ENCODE peak calls at places on chromosomes 3 and 15, in seven cellular contexts. One of them, this sample, is unnamed.

GRCh38 chr15:80177151-80177550 is 24.4 kb downstream of the FAH start:
- DNase-seq in H1: no peak
- DNase-seq in mesendoderm: no peak
- DNase-seq in H9: no peak
- DNase-seq in neuronal stem cell: no peak
- DNase-seq in mesenchymal stem cell: no peak
- DNase-seq in trophoblast cell: no peak
- DNase-seq in this sample: no peak

GRCh38 chr3:184965639-184966430 is 153.9 kb downstream of the VPS8 start:
- DNase-seq in H1: no peak
- DNase-seq in mesendoderm: peak
- DNase-seq in H9: peak
- DNase-seq in neuronal stem cell: no peak
- DNase-seq in mesenchymal stem cell: no peak
- DNase-seq in trophoblast cell: no peak
- DNase-seq in this sample: no peak

GRCh38 chr3:25155696-25156471 is 272.2 kb upstream of the RARB start:
- DNase-seq in H1: peak
- DNase-seq in mesendoderm: peak
- DNase-seq in H9: peak
- DNase-seq in neuronal stem cell: peak
- DNase-seq in mesenchymal stem cell: peak
- DNase-seq in trophoblast cell: no peak
- DNase-seq in this sample: no peak

GRCh38 chr15:45116482-45117326 is 2.6 kb downstream of the DUOXA2 start:
- DNase-seq in H1: no peak
- DNase-seq in mesendoderm: no peak
- DNase-seq in H9: no peak
- DNase-seq in neuronal stem cell: no peak
- DNase-seq in mesenchymal stem cell: peak
- DNase-seq in trophoblast cell: no peak
- DNase-seq in this sample: no peak

GRCh38 chr3:87069963-87070362 is 79.0 kb upstream of the VGLL3 start:
- DNase-seq in H1: no peak
- DNase-seq in mesendoderm: no peak
- DNase-seq in H9: no peak
- DNase-seq in neuronal stem cell: no peak
- DNase-seq in mesenchymal stem cell: no peak
- DNase-seq in trophoblast cell: peak
- DNase-seq in this sample: no peak

GRCh38 chr3:125611908-125612307 is 16.6 kb upstream of the OSBPL11 start:
- DNase-seq in H1: no peak
- DNase-seq in mesendoderm: no peak
- DNase-seq in H9: peak
- DNase-seq in neuronal stem cell: no peak
- DNase-seq in mesenchymal stem cell: no peak
- DNase-seq in trophoblast cell: no peak
- DNase-seq in this sample: no peak

GRCh38 chr3:1529666-1530065 is 436.8 kb downstream of the CNTN6 start:
- DNase-seq in H1: no peak
- DNase-seq in mesendoderm: no peak
- DNase-seq in H9: no peak
- DNase-seq in neuronal stem cell: no peak
- DNase-seq in mesenchymal stem cell: no peak
- DNase-seq in trophoblast cell: no peak
- DNase-seq in this sample: no peak

GRCh38 chr3:152709659-152710058 is 125.3 kb upstream of the P2RY1 start:
- DNase-seq in H1: no peak
- DNase-seq in mesendoderm: no peak
- DNase-seq in H9: no peak
- DNase-seq in neuronal stem cell: no peak
- DNase-seq in mesenchymal stem cell: no peak
- DNase-seq in trophoblast cell: no peak
- DNase-seq in this sample: no peak

GRCh38 chr3:112437146-112438022 is 61.9 kb downstream of the BTLA start:
- DNase-seq in H1: no peak
- DNase-seq in mesendoderm: peak
- DNase-seq in H9: peak
- DNase-seq in neuronal stem cell: no peak
- DNase-seq in mesenchymal stem cell: peak
- DNase-seq in trophoblast cell: peak
- DNase-seq in this sample: peak

GRCh38 chr3:127226946-127227842 is 34.3 kb downstream of the PRR23E start:
- DNase-seq in H1: peak
- DNase-seq in mesendoderm: peak
- DNase-seq in H9: peak
- DNase-seq in neuronal stem cell: peak
- DNase-seq in mesenchymal stem cell: no peak
- DNase-seq in trophoblast cell: no peak
- DNase-seq in this sample: no peak

GRCh38 chr3:46293991-46294833 is 52.0 kb downstream of the CCR3 start:
- DNase-seq in H1: no peak
- DNase-seq in mesendoderm: no peak
- DNase-seq in H9: no peak
- DNase-seq in neuronal stem cell: no peak
- DNase-seq in mesenchymal stem cell: no peak
- DNase-seq in trophoblast cell: no peak
- DNase-seq in this sample: no peak

GRCh38 chr3:161096771-161097367 is 8.3 kb downstream of the B3GALNT1 start:
- DNase-seq in H1: peak
- DNase-seq in mesendoderm: peak
- DNase-seq in H9: peak
- DNase-seq in neuronal stem cell: no peak
- DNase-seq in mesenchymal stem cell: peak
- DNase-seq in trophoblast cell: no peak
- DNase-seq in this sample: peak

GRCh38 chr15:92930061-92930460 is 29.9 kb downstream of the CHD2 start:
- DNase-seq in H1: no peak
- DNase-seq in mesendoderm: peak
- DNase-seq in H9: no peak
- DNase-seq in neuronal stem cell: no peak
- DNase-seq in mesenchymal stem cell: peak
- DNase-seq in trophoblast cell: no peak
- DNase-seq in this sample: peak

GRCh38 chr3:19202303-19202702 is 54.0 kb downstream of the KCNH8 start:
- DNase-seq in H1: no peak
- DNase-seq in mesendoderm: no peak
- DNase-seq in H9: no peak
- DNase-seq in neuronal stem cell: no peak
- DNase-seq in mesenchymal stem cell: no peak
- DNase-seq in trophoblast cell: no peak
- DNase-seq in this sample: no peak

GRCh38 chr15:62360286-62360685 is 195.2 kb upstream of the C2CD4B start:
- DNase-seq in H1: no peak
- DNase-seq in mesendoderm: no peak
- DNase-seq in H9: no peak
- DNase-seq in neuronal stem cell: no peak
- DNase-seq in mesenchymal stem cell: no peak
- DNase-seq in trophoblast cell: no peak
- DNase-seq in this sample: peak

GRCh38 chr3:9901967-9902366 is 681 bp upstream of the IL17RE start:
- DNase-seq in H1: no peak
- DNase-seq in mesendoderm: no peak
- DNase-seq in H9: no peak
- DNase-seq in neuronal stem cell: no peak
- DNase-seq in mesenchymal stem cell: no peak
- DNase-seq in trophoblast cell: no peak
- DNase-seq in this sample: no peak

GRCh38 chr3:107268461-107268860 is 108.8 kb upstream of the CCDC54 start:
- DNase-seq in H1: no peak
- DNase-seq in mesendoderm: peak
- DNase-seq in H9: no peak
- DNase-seq in neuronal stem cell: no peak
- DNase-seq in mesenchymal stem cell: no peak
- DNase-seq in trophoblast cell: no peak
- DNase-seq in this sample: no peak

GRCh38 chr3:184480831-184481230 is 80.8 kb upstream of the EPHB3 start:
- DNase-seq in H1: no peak
- DNase-seq in mesendoderm: no peak
- DNase-seq in H9: no peak
- DNase-seq in neuronal stem cell: no peak
- DNase-seq in mesenchymal stem cell: no peak
- DNase-seq in trophoblast cell: no peak
- DNase-seq in this sample: no peak

GRCh38 chr3:55501905-55502304 is 14.8 kb upstream of the WNT5A start:
- DNase-seq in H1: no peak
- DNase-seq in mesendoderm: no peak
- DNase-seq in H9: no peak
- DNase-seq in neuronal stem cell: no peak
- DNase-seq in mesenchymal stem cell: no peak
- DNase-seq in trophoblast cell: no peak
- DNase-seq in this sample: peak

GRCh38 chr3:151550642-151551041 is 89.8 kb upstream of the IGSF10 start:
- DNase-seq in H1: no peak
- DNase-seq in mesendoderm: no peak
- DNase-seq in H9: no peak
- DNase-seq in neuronal stem cell: no peak
- DNase-seq in mesenchymal stem cell: no peak
- DNase-seq in trophoblast cell: no peak
- DNase-seq in this sample: no peak
- H2BK120ac ChIP-seq in H1: no peak
- H2BK120ac ChIP-seq in mesendoderm: no peak
- H2BK120ac ChIP-seq in H9: no peak
- H2BK120ac ChIP-seq in neuronal stem cell: no peak
- H2BK120ac ChIP-seq in mesenchymal stem cell: no peak
- H2BK120ac ChIP-seq in trophoblast cell: no peak
- H2BK120ac ChIP-seq in this sample: no peak

GRCh38 chr3:170761103-170761502 is 108.9 kb downstream of the RPL22L1 start:
- DNase-seq in H1: no peak
- DNase-seq in mesendoderm: no peak
- DNase-seq in H9: no peak
- DNase-seq in neuronal stem cell: no peak
- DNase-seq in mesenchymal stem cell: no peak
- DNase-seq in trophoblast cell: no peak
- DNase-seq in this sample: no peak
- H2BK120ac ChIP-seq in H1: no peak
- H2BK120ac ChIP-seq in mesendoderm: no peak
- H2BK120ac ChIP-seq in H9: no peak
- H2BK120ac ChIP-seq in neuronal stem cell: no peak
- H2BK120ac ChIP-seq in mesenchymal stem cell: no peak
- H2BK120ac ChIP-seq in trophoblast cell: no peak
- H2BK120ac ChIP-seq in this sample: peak

GRCh38 chr3:116474356-116475200 is 29.3 kb upstream of the LSAMP start:
- DNase-seq in H1: no peak
- DNase-seq in mesendoderm: no peak
- DNase-seq in H9: no peak
- DNase-seq in neuronal stem cell: peak
- DNase-seq in mesenchymal stem cell: peak
- DNase-seq in trophoblast cell: no peak
- DNase-seq in this sample: peak
- H2BK120ac ChIP-seq in H1: no peak
- H2BK120ac ChIP-seq in mesendoderm: no peak
- H2BK120ac ChIP-seq in H9: no peak
- H2BK120ac ChIP-seq in neuronal stem cell: no peak
- H2BK120ac ChIP-seq in mesenchymal stem cell: no peak
- H2BK120ac ChIP-seq in trophoblast cell: no peak
- H2BK120ac ChIP-seq in this sample: no peak

GRCh38 chr3:16908408-16908807 is 23.7 kb downstream of the PLCL2 start:
- DNase-seq in H1: no peak
- DNase-seq in mesendoderm: no peak
- DNase-seq in H9: no peak
- DNase-seq in neuronal stem cell: no peak
- DNase-seq in mesenchymal stem cell: no peak
- DNase-seq in trophoblast cell: no peak
- DNase-seq in this sample: no peak

GRCh38 chr3:16908878-16909277 is 24.1 kb downstream of the PLCL2 start:
- DNase-seq in H1: no peak
- DNase-seq in mesendoderm: no peak
- DNase-seq in H9: no peak
- DNase-seq in neuronal stem cell: no peak
- DNase-seq in mesenchymal stem cell: no peak
- DNase-seq in trophoblast cell: no peak
- DNase-seq in this sample: no peak

GRCh38 chr3:16909802-16910201 is 25.0 kb downstream of the PLCL2 start:
- DNase-seq in H1: no peak
- DNase-seq in mesendoderm: no peak
- DNase-seq in H9: no peak
- DNase-seq in neuronal stem cell: no peak
- DNase-seq in mesenchymal stem cell: no peak
- DNase-seq in trophoblast cell: no peak
- DNase-seq in this sample: no peak

GRCh38 chr3:16908006-16908405 is 23.3 kb downstream of the PLCL2 start:
- DNase-seq in H1: no peak
- DNase-seq in mesendoderm: no peak
- DNase-seq in H9: no peak
- DNase-seq in neuronal stem cell: no peak
- DNase-seq in mesenchymal stem cell: no peak
- DNase-seq in trophoblast cell: no peak
- DNase-seq in this sample: no peak

GRCh38 chr3:16910207-16910606 is 25.5 kb downstream of the PLCL2 start:
- DNase-seq in H1: no peak
- DNase-seq in mesendoderm: no peak
- DNase-seq in H9: no peak
- DNase-seq in neuronal stem cell: no peak
- DNase-seq in mesenchymal stem cell: no peak
- DNase-seq in trophoblast cell: no peak
- DNase-seq in this sample: no peak
- H2BK120ac ChIP-seq in H1: no peak
- H2BK120ac ChIP-seq in mesendoderm: no peak
- H2BK120ac ChIP-seq in H9: no peak
- H2BK120ac ChIP-seq in neuronal stem cell: no peak
- H2BK120ac ChIP-seq in mesenchymal stem cell: no peak
- H2BK120ac ChIP-seq in trophoblast cell: no peak
- H2BK120ac ChIP-seq in this sample: no peak

DNA sequence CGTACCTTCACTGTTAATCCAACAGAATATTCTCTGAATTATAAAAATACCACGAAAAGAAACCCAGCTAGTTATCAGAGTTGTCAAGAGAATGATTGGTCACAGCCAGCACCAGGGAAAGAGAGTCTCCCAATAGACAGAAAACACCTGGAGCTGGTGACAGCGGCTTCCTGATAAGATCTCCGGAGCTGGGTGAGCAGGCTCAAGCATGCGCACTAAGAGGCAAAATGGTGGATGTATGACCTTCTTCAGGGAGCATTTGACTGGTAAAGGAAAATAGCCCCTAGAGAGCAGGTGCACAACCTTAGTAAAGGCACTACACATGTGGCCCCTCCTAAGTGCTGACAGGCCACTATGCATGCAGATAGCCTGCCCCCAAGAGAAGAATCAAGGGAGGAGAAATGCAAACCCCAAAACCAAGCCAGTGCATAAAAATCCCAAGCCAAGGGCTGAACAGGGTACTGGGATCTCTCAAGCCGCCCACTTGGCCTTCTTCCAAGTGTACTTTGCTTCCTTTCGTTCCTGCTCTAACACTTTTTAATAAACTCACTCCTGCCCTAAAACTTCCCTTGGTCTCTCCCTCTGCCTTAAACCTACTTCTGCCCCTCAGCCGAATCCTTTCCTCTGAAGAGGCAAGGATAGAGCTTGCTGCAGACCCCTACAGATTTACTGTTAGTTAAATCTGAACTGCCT is 93.2 kb downstream of the UACA start:
- DNase-seq in H1: no peak
- DNase-seq in mesendoderm: peak
- DNase-seq in H9: peak
- DNase-seq in neuronal stem cell: no peak
- DNase-seq in mesenchymal stem cell: peak
- DNase-seq in trophoblast cell: peak
- DNase-seq in this sample: no peak
- H2BK120ac ChIP-seq in H1: no peak
- H2BK120ac ChIP-seq in mesendoderm: no peak
- H2BK120ac ChIP-seq in H9: no peak
- H2BK120ac ChIP-seq in neuronal stem cell: no peak
- H2BK120ac ChIP-seq in mesenchymal stem cell: no peak
- H2BK120ac ChIP-seq in trophoblast cell: no peak
- H2BK120ac ChIP-seq in this sample: no peak

GRCh38 chr3:29164825-29165224 is 116.0 kb upstream of the RBMS3 start:
- DNase-seq in H1: no peak
- DNase-seq in mesendoderm: no peak
- DNase-seq in H9: no peak
- DNase-seq in neuronal stem cell: no peak
- DNase-seq in mesenchymal stem cell: no peak
- DNase-seq in trophoblast cell: no peak
- DNase-seq in this sample: no peak
- H2BK120ac ChIP-seq in H1: no peak
- H2BK120ac ChIP-seq in mesendoderm: no peak
- H2BK120ac ChIP-seq in H9: no peak
- H2BK120ac ChIP-seq in neuronal stem cell: no peak
- H2BK120ac ChIP-seq in mesenchymal stem cell: no peak
- H2BK120ac ChIP-seq in trophoblast cell: no peak
- H2BK120ac ChIP-seq in this sample: peak